ENCODE peak calls at places on chromosomes 16 and 17, in six cellular contexts. D is HCT116, H is adrenal gland, U is A549, R is heart left ventricle, N is breast epithelium. T is an unnamed sample.
A peak's percentile ranks its signal among the peaks of the same experiment; 100 is the strongest.

GRCh38 chr17:43651621-43652480 is 9.9 kb downstream of the MEOX1 start:
- DNase-seq in D (no peak), N (no peak), R (peak; percentile 37), H (no peak), U (no peak), T (no peak)

GRCh38 chr17:77884967-77885641 is 73.4 kb upstream of the TNRC6C start:
- DNase-seq in H (no peak), D (no peak), R (peak; percentile 27), U (no peak), N (no peak), T (no peak)

GRCh38 chr17:35726609-35727460 is 4.6 kb upstream of the RASL10B start:
- DNase-seq in D (no peak), R (peak; percentile 78), U (no peak), N (no peak), H (peak; percentile 70), T (peak; percentile 59)

GRCh38 chr16:10182186-10182683 is at the start of gene GRIN2A:
- DNase-seq in U (no peak), R (no peak), H (no peak), D (no peak), N (no peak), T (no peak)

GRCh38 chr17:74987909-74988711 is 678 bp downstream of the CDR2L start:
- DNase-seq in H (peak; percentile 88), U (peak; percentile 74), D (no peak), R (peak; percentile 89), N (peak; percentile 79), T (peak; percentile 86)

GRCh38 chr16:9966569-9967157 is 215.6 kb downstream of the GRIN2A start:
- DNase-seq in H (no peak), D (no peak), R (no peak), N (no peak), U (no peak), T (no peak)

GRCh38 chr17:76442341-76443338 is 10.3 kb downstream of the UBE2O start:
- DNase-seq in N (no peak), R (no peak), H (no peak), D (no peak), U (no peak), T (no peak)

GRCh38 chr17:31297090-31297489 is at the start of gene OMG:
- DNase-seq in D (no peak), H (no peak), U (no peak), N (no peak), R (no peak), T (no peak)

GRCh38 chr17:79648181-79648831 is 37.5 kb upstream of the RBFOX3 start:
- DNase-seq in N (peak; percentile 37), D (no peak), R (no peak), H (peak; percentile 35), U (no peak), T (peak; percentile 9)

GRCh38 chr16:49928176-49928892 is 72.4 kb upstream of the ZNF423 start:
- DNase-seq in H (no peak), N (no peak), D (no peak), R (no peak), U (no peak), T (no peak)

GRCh38 chr17:79952265-79952877 is 83.3 kb downstream of the TBC1D16 start:
- DNase-seq in H (peak; percentile 39), D (no peak), U (no peak), N (peak; percentile 35), R (no peak), T (no peak)

GRCh38 chr17:4175921-4176802 is 33.2 kb downstream of the CYB5D2 start:
- DNase-seq in D (no peak), H (no peak), R (no peak), U (no peak), N (no peak), T (no peak)

GRCh38 chr17:41466988-41467387 is at the start of gene KRT32:
- DNase-seq in R (no peak), H (no peak), D (no peak), N (no peak), U (no peak), T (no peak)

GRCh38 chr17:8430966-8431365 is 4.7 kb upstream of the NDEL1 start:
- DNase-seq in R (peak; percentile 69), D (no peak), H (peak; percentile 86), U (no peak), N (peak; percentile 55), T (peak; percentile 93)

GRCh38 chr17:49341356-49341755 is 20.7 kb downstream of the ZNF652 start:
- DNase-seq in N (no peak), U (no peak), H (peak; percentile 73), R (no peak), D (no peak), T (no peak)

GRCh38 chr17:38417210-38417951 is 10.9 kb upstream of the ARHGAP23 start:
- DNase-seq in D (no peak), N (no peak), R (no peak), H (no peak), U (no peak), T (no peak)

GRCh38 chr16:84881702-84882521 is 62.1 kb downstream of the CRISPLD2 start:
- DNase-seq in N (no peak), U (peak; percentile 67), H (no peak), D (no peak), R (peak; percentile 58), T (peak; percentile 73)

GRCh38 chr17:60851181-60851580 is 173.5 kb downstream of the BCAS3 start:
- DNase-seq in R (no peak), U (no peak), N (no peak), D (no peak), H (no peak), T (no peak)

GRCh38 chr17:57986841-57987581 is 1.0 kb downstream of the VEZF1 start:
- DNase-seq in D (no peak), U (peak; percentile 70), H (peak; percentile 75), N (no peak), R (no peak), T (peak; percentile 66)

GRCh38 chr17:64378890-64379354 is 11.7 kb downstream of the PECAM1 start:
- DNase-seq in N (no peak), D (no peak), H (no peak), U (no peak), R (no peak), T (no peak)

GRCh38 chr16:86610779-86611516 is 32.6 kb downstream of the FOXL1 start:
- DNase-seq in D (no peak), H (no peak), U (no peak), N (no peak), R (no peak), T (no peak)

GRCh38 chr17:43701318-43701743 is 39.6 kb upstream of the MEOX1 start:
- DNase-seq in D (no peak), U (no peak), N (no peak), R (no peak), H (no peak), T (no peak)

GRCh38 chr17:32795339-32795979 is 81.5 kb downstream of the MYO1D start:
- DNase-seq in D (no peak), N (no peak), U (no peak), H (no peak), R (no peak), T (no peak)

GRCh38 chr17:4161560-4162221 is 18.7 kb downstream of the CYB5D2 start:
- DNase-seq in H (no peak), N (no peak), U (no peak), R (no peak), D (no peak), T (no peak)

GRCh38 chr16:30844671-30845449 is 49.0 kb downstream of the BCL7C start:
- DNase-seq in N (no peak), U (peak; percentile 90), D (peak; percentile 71), R (no peak), H (peak; percentile 76), T (peak; percentile 87)

GRCh38 chr17:1617620-1618174 is 10.9 kb downstream of the SLC43A2 start:
- DNase-seq in U (peak; percentile 88), R (no peak), D (peak; percentile 93), N (no peak), H (peak; percentile 79), T (peak; percentile 40)

GRCh38 chr17:58535431-58535830 is 21.0 kb upstream of the MTMR4 start:
- DNase-seq in U (peak; percentile 45), D (peak; percentile 56), N (no peak), R (no peak), H (no peak), T (no peak)

GRCh38 chr16:61957075-61957474 is 79.2 kb downstream of the CDH8 start:
- DNase-seq in D (no peak), R (no peak), U (no peak), N (no peak), H (no peak), T (no peak)

GRCh38 chr17:57080708-57081107 is 4.3 kb upstream of the AKAP1 start:
- DNase-seq in D (no peak), R (no peak), U (no peak), H (no peak), N (no peak), T (no peak)

GRCh38 chr16:51441331-51441730 is 290.3 kb upstream of the SALL1 start:
- DNase-seq in U (no peak), D (no peak), N (no peak), R (no peak), H (no peak), T (no peak)

GRCh38 chr16:66266436-66267286 is 99.8 kb upstream of the CDH5 start:
- DNase-seq in N (peak; percentile 48), D (no peak), U (no peak), H (peak; percentile 48), R (peak; percentile 84), T (peak; percentile 78)

GRCh38 chr16:11409398-11409797 is 64.1 kb downstream of the RMI2 start:
- DNase-seq in H (no peak), R (no peak), U (no peak), D (no peak), N (no peak), T (no peak)

GRCh38 chr16:24609740-24610420 is 70.5 kb downstream of the RBBP6 start:
- DNase-seq in D (no peak), R (peak; percentile 66), N (peak; percentile 53), H (peak; percentile 77), U (no peak), T (peak; percentile 60)

GRCh38 chr16:72199938-72200337 is 28.0 kb upstream of the PMFBP1 start:
- DNase-seq in H (peak; percentile 57), R (no peak), D (no peak), N (no peak), U (no peak), T (no peak)

DNA sequence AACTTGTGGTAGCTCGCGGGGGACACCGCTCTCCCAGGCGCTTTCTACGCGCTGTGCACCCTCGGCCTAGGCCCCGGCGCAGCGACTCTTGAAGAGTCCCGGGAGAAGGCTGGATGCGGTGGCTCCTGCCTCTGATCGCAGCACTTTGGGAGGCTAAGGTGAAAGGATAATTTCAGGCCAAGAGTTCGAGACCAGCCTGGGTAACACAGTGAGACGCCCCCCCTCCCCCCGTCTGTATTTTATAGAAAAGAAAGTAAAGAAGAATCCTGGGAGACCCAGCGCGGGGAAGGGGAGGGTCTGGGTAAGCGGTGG is 436 bp upstream of the PLLP start:
- DNase-seq in R (no peak), H (no peak), D (no peak), U (no peak), N (no peak), T (no peak)
- H3K4me3 ChIP-seq in R (peak overlapping the region; percentile 54), H (peak overlapping the region; percentile 33), D (peak overlapping the region; percentile 70), U (peak overlapping the region; percentile 58), N (peak overlapping the region; percentile 46), T (peak overlapping the region; percentile 36)

GRCh38 chr16:90046971-90047713 is 27.9 kb upstream of the DBNDD1 start:
- DNase-seq in R (no peak), U (no peak), N (no peak), D (no peak), H (peak; percentile 84), T (peak; percentile 84)
- TF ChIP-seq POLR2A in R (no peak), U (no peak), N (no peak), D (no peak), H (peak; percentile 40), T (no peak)

GRCh38 chr16:69423189-69423588 is 1.2 kb upstream of the CYB5B start:
- DNase-seq in R (no peak), D (no peak), N (no peak), H (no peak), U (no peak), T (no peak)
- H3K27ac ChIP-seq in R (peak overlapping the region; percentile 86), D (peak overlapping the region; percentile 90), N (no peak overlapping the region), H (no peak overlapping the region), U (peak overlapping the region; percentile 10), T (no peak overlapping the region)

GRCh38 chr17:59804910-59805381 is 87.8 kb downstream of the TUBD1 start:
- DNase-seq in H (no peak), N (no peak), D (no peak), R (no peak), U (peak; percentile 89), T (no peak)
- H3K4me3 ChIP-seq in H (no peak overlapping the region), N (peak overlapping the region; percentile 1), D (no peak overlapping the region), R (peak overlapping the region; percentile 33), U (peak overlapping the region; percentile 4), T (peak overlapping the region; percentile 30)

T was measured in uterus.